ENCODE peak calls at places on chromosomes 11 and 22, in nine cellular contexts. M, W, F, R, L, Q, J, A and S are unnamed samples.

GRCh38 chr22:22046370-22046769 is 63.8 kb upstream of the TOP3B start:
- DNase-seq in M (no peak), R (no peak), J (no peak), L (no peak), F (no peak), A (no peak), Q (no peak), W (no peak), S (no peak)

GRCh38 chr22:50015451-50016307 is 3.1 kb upstream of the IL17REL start:
- DNase-seq in L (no peak), F (no peak), M (no peak), Q (no peak), W (no peak), R (no peak), J (no peak), A (no peak), S (no peak)

GRCh38 chr11:111938687-111939160 is 1.6 kb downstream of the DIXDC1 start:
- DNase-seq in L (no peak), W (no peak), M (peak; percentile 25), Q (no peak), F (no peak), R (peak; percentile 92), A (no peak), J (peak; percentile 29), S (no peak)

GRCh38 chr11:36035454-36035853 is 91.6 kb downstream of the LDLRAD3 start:
- DNase-seq in F (no peak), R (no peak), Q (no peak), L (no peak), W (no peak), J (no peak), M (no peak), A (no peak), S (no peak)

GRCh38 chr11:28860898-28861297 is 752.7 kb downstream of the METTL15 start:
- DNase-seq in R (no peak), L (no peak), A (no peak), W (no peak), J (peak; percentile 28), Q (peak; percentile 16), F (no peak), M (no peak), S (no peak)

GRCh38 chr22:31676700-31677099 is 14.7 kb upstream of the PISD start:
- DNase-seq in W (peak; percentile 68), Q (peak; percentile 69), R (peak; percentile 88), F (no peak), L (no peak), M (peak; percentile 91), J (peak; percentile 94), A (peak; percentile 73), S (no peak)

GRCh38 chr11:64643258-64643881 is 52.4 kb downstream of the SLC22A12 start:
- DNase-seq in J (peak; percentile 48), A (no peak), M (no peak), W (no peak), R (peak; percentile 22), F (peak; percentile 71), Q (no peak), L (peak; percentile 68), S (peak; percentile 84)

GRCh38 chr11:77411238-77411637 is 62.7 kb downstream of the PAK1 start:
- DNase-seq in M (peak; percentile 13), W (peak; percentile 4), L (no peak), Q (no peak), F (no peak), R (peak; percentile 51), A (no peak), J (peak; percentile 53), S (peak; percentile 23)

GRCh38 chr11:125694951-125695350 is 14.3 kb upstream of the ACRV1 start:
- DNase-seq in M (no peak), Q (no peak), J (no peak), W (no peak), F (no peak), R (no peak), A (no peak), L (no peak), S (no peak)

GRCh38 chr22:47923011-47923427 is 1160.6 kb downstream of the TBC1D22A start:
- DNase-seq in F (no peak), J (no peak), W (no peak), L (no peak), Q (no peak), A (no peak), M (no peak), R (no peak), S (no peak)

GRCh38 chr22:20998411-20999336 is 3.2 kb downstream of the THAP7 start:
- DNase-seq in R (no peak), W (no peak), J (no peak), A (no peak), F (no peak), M (no peak), Q (no peak), L (no peak), S (no peak)

GRCh38 chr11:40130427-40130826 is 1329.0 kb downstream of the LRRC4C start:
- DNase-seq in Q (no peak), W (no peak), J (no peak), R (peak; percentile 36), L (peak; percentile 36), M (no peak), A (no peak), F (peak; percentile 19), S (no peak)

GRCh38 chr11:44515085-44515484 is 50.4 kb upstream of the CD82 start:
- DNase-seq in M (no peak), A (no peak), R (no peak), W (no peak), L (no peak), Q (no peak), F (no peak), J (no peak), S (no peak)

GRCh38 chr22:44357296-44357961 is 44.7 kb upstream of the SHISAL1 start:
- DNase-seq in J (no peak), R (no peak), L (no peak), W (no peak), Q (no peak), A (no peak), F (no peak), M (no peak), S (no peak)

GRCh38 chr22:44129614-44129976 is 51.1 kb upstream of the PARVG start:
- DNase-seq in R (no peak), A (no peak), L (no peak), Q (no peak), J (peak; percentile 62), F (no peak), M (no peak), W (no peak), S (no peak)

GRCh38 chr22:45996241-45997076 is 19.5 kb upstream of the WNT7B start:
- DNase-seq in F (no peak), L (no peak), R (peak; percentile 71), Q (no peak), M (no peak), A (no peak), J (peak; percentile 84), W (no peak), S (no peak)

GRCh38 chr11:36628765-36629199 is 30.7 kb upstream of the RAG2 start:
- DNase-seq in Q (no peak), J (no peak), A (no peak), W (no peak), M (no peak), R (no peak), F (no peak), L (no peak), S (peak; percentile 63)

GRCh38 chr22:44913198-44913983 is 96.4 kb downstream of the PHF21B start:
- DNase-seq in L (no peak), A (no peak), J (no peak), Q (no peak), M (no peak), R (no peak), W (no peak), F (no peak), S (no peak)

GRCh38 chr11:36452231-36452630 is 57.8 kb downstream of the TRAF6 start:
- DNase-seq in M (no peak), L (no peak), F (no peak), W (no peak), J (peak; percentile 43), Q (peak; percentile 46), A (no peak), R (peak; percentile 48), S (no peak)

GRCh38 chr11:9733212-9733611 is 69.3 kb downstream of the SWAP70 start:
- DNase-seq in F (no peak), L (no peak), J (no peak), Q (no peak), M (no peak), A (no peak), W (no peak), R (no peak), S (no peak)

GRCh38 chr11:92122561-92122960 is 102.1 kb upstream of the FAT3 start:
- DNase-seq in W (no peak), L (no peak), M (no peak), Q (no peak), F (no peak), J (no peak), R (no peak), A (no peak), S (no peak)

GRCh38 chr11:58580311-58580710 is 1.4 kb downstream of the ZFP91 start:
- DNase-seq in A (no peak), R (no peak), J (no peak), W (no peak), Q (no peak), M (no peak), F (no peak), L (no peak), S (no peak)

GRCh38 chr11:14537134-14537599 is 17.0 kb upstream of the PSMA1 start:
- DNase-seq in A (no peak), F (peak; percentile 50), M (peak; percentile 28), L (peak; percentile 24), J (peak; percentile 68), W (no peak), R (peak; percentile 79), Q (no peak), S (peak; percentile 47)

GRCh38 chr11:115269193-115269592 is 235.0 kb downstream of the CADM1 start:
- DNase-seq in A (no peak), W (no peak), R (no peak), L (peak; percentile 93), J (no peak), F (no peak), M (no peak), Q (no peak), S (no peak)

GRCh38 chr22:38411016-38411415 is 44.0 kb downstream of the KCNJ4 start:
- DNase-seq in M (no peak), R (no peak), Q (no peak), A (no peak), L (no peak), W (no peak), J (no peak), F (no peak), S (no peak)

GRCh38 chr11:68992743-68993255 is 12.0 kb upstream of the MRGPRD start:
- DNase-seq in M (no peak), W (no peak), F (no peak), A (no peak), R (no peak), L (no peak), Q (no peak), J (no peak), S (peak; percentile 6)

GRCh38 chr22:37894939-37895670 is 11.0 kb upstream of the MICALL1 start:
- DNase-seq in R (no peak), M (no peak), F (no peak), L (no peak), Q (no peak), A (no peak), J (no peak), W (no peak), S (peak; percentile 60)

GRCh38 chr22:38957046-38957770 is at the start of gene APOBEC3A:
- DNase-seq in L (no peak), R (no peak), A (no peak), J (no peak), W (no peak), F (no peak), Q (no peak), M (no peak), S (no peak)

GRCh38 chr11:65868076-65868667 is 4.4 kb downstream of the EFEMP2 start:
- DNase-seq in M (peak; percentile 44), A (no peak), L (no peak), W (no peak), J (no peak), R (peak; percentile 43), Q (no peak), F (peak; percentile 76), S (peak; percentile 54)

GRCh38 chr22:33361581-33361980 is 303.4 kb upstream of the SYN3 start:
- DNase-seq in L (no peak), W (no peak), F (no peak), J (no peak), A (no peak), R (no peak), M (no peak), Q (no peak), S (no peak)